ENCODE peak calls at places on chromosomes 1 and 21, in four cellular contexts. A is CD8-positive, alpha-beta memory T cell; P is GM23338; I is astrocyte. K is an unnamed sample.

GRCh38 chr21:36966846-36967657 is 583 bp upstream of the HLCS start:
- DNase-seq in A (no peak), P (no peak), I (no peak), K (no peak)

GRCh38 chr1:178379807-178380206 is 117.0 kb downstream of the CLEC20A start:
- DNase-seq in A (no peak), P (peak; percentile 74), I (no peak), K (no peak)

GRCh38 chr1:180527270-180527669 is 24.9 kb upstream of the ACBD6 start:
- DNase-seq in A (no peak), P (no peak), I (peak; percentile 80), K (no peak)

GRCh38 chr1:2965676-2966075 is 55.6 kb upstream of the ACTRT2 start:
- DNase-seq in A (no peak), P (no peak), I (no peak), K (no peak)

GRCh38 chr21:15252437-15252836 is 187.6 kb upstream of the NRIP1 start:
- DNase-seq in A (no peak), P (no peak), I (no peak), K (no peak)

GRCh38 chr1:41361495-41362356 is 492 bp downstream of the FOXO6 start:
- DNase-seq in A (no peak), P (peak; percentile 56), I (no peak), K (peak; percentile 70)

GRCh38 chr1:228445867-228446584 is 29.4 kb upstream of the TRIM17 start:
- DNase-seq in A (no peak), P (peak; percentile 80), I (peak; percentile 31), K (no peak)

GRCh38 chr1:112803906-112804762 is 89.0 kb upstream of the PPM1J start:
- DNase-seq in A (peak; percentile 6), P (peak; percentile 90), I (peak; percentile 23), K (peak; percentile 25)

GRCh38 chr1:210373878-210374599 is 45.3 kb downstream of the HHAT start:
- DNase-seq in A (peak; percentile 57), P (peak; percentile 97), I (peak; percentile 99), K (no peak)

GRCh38 chr1:161158316-161159016 is 834 bp upstream of the USP21 start:
- DNase-seq in A (no peak), P (no peak), I (no peak), K (peak; percentile 27)
- H3K4me3 ChIP-seq in A (peak overlapping the region; percentile 79), P (peak overlapping the region; percentile 85), I (peak overlapping the region; percentile 89), K (peak overlapping the region; percentile 92)

GRCh38 chr1:66355756-66356155 is 178.2 kb upstream of the SGIP1 start:
- DNase-seq in A (no peak), P (no peak), I (no peak), K (no peak)

GRCh38 chr1:66356605-66357004 is 177.3 kb upstream of the SGIP1 start:
- DNase-seq in A (no peak), P (peak; percentile 63), I (no peak), K (no peak)

GRCh38 chr1:66360285-66360724 is 173.6 kb upstream of the SGIP1 start:
- DNase-seq in A (no peak), P (peak; percentile 42), I (no peak), K (no peak)

GRCh38 chr1:66357478-66358197 is 176.3 kb upstream of the SGIP1 start:
- DNase-seq in A (no peak), P (no peak), I (no peak), K (no peak)

DNA sequence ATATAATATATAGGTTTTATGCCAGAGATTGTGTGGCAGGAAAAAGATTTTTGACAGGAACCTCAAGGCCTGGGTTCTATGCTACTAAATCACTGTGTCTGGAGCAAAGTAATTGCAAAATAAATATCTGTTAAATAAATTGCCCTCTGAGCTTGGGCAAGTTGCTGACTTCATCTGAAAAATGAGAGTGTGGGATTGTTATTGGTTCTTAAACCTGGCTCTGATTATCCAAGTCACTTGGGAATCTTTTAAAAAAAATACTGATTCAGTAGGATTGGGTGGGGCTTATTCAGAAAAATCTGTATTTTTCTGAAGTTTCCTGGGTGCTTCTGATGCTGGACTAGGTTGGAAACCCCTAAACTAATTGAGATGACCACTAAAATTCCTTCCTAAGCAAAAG is 174.1 kb upstream of the SGIP1 start:
- DNase-seq in A (no peak), P (no peak), I (no peak), K (no peak)
- H3K27ac ChIP-seq in A (no peak overlapping the region), P (no peak overlapping the region), I (no peak overlapping the region), K (peak overlapping the region; percentile 32)

GRCh38 chr1:12495725-12496124 is 122.3 kb downstream of the DHRS3 start:
- DNase-seq in A (no peak), P (no peak), I (no peak), K (peak; percentile 65)
- H3K4me3 ChIP-seq in A (no peak overlapping the region), P (no peak overlapping the region), I (no peak overlapping the region), K (no peak overlapping the region)

DNA sequence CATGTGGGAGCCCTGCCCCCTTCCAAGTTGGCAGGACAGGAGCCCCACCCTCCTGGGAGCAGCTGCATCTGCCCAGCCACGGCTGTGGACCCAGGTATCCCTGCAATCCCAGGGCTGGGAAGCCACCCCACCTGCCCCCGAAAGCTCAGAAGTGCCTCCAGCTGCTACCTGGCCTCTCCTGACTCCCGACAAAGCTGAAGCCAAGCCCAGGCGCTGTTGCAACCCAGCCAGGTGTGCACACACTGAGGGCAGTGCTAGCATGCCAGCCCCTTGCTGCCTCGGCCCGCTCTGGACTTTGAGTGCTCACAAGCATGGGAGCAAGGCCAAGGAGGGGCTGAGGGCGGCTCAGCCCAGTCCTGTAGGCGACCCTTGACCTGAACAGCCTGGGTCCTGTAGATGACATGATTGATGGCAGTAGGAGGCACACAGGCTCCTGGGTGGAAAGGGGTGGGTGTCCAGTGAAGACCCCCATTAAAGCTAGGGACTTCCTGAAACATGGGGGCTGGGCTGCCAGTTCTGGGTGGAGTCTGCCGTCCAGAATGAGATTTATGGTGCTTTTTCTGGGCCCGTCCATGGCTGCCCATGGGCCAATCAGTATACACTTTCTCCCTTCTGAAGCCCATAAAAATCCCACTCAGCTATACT is 2.8 kb upstream of the SSU72 start:
- DNase-seq in A (no peak), P (no peak), I (no peak), K (no peak)
- H3K27ac ChIP-seq in A (no peak overlapping the region), P (no peak overlapping the region), I (no peak overlapping the region), K (no peak overlapping the region)

DNA sequence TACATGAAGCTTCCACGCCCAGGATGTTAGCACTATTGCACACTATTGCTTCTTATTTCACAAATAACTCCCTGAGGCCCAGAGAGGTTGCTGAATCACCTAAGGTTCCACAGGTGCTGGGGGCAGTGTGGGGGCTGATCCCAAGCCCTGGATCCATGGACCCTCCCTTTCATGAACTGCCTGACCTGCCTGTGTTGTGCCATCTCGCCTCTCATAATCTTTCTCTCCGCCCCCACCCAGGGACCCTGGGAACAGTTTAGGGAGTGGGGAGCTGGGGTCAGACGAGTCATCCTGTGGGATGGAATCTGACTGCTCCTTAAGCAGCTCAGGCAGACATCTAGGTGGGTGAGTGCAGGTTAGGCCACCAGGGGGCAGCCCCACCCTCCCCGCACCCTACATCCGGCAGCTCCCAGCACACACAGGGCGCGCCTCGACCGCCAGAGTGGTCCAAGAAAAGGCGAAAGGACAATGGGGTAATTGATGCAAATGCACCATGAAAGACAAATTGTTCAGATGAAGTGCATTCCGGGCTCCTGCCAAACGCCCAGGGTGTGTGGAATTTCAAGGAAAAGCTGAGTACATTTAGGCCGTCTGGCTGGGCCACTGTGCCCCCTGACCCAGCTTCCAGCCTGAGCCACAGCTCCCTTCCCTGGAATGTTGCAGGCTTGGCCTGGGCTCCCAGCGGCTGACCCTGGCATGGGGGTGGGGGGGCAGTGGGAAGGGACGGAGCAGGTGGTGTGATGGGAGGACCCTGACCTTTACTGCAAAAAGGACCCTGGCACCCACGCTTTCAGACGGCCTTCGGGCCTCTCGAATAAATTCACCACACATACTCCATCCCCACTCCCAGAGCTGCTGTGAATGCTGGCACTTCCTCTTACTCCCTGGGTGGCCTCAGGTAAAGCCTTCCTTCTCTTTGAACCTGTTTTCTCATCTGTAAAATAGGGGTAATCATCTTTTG is 20.8 kb downstream of the PHLDA3 start:
- DNase-seq in A (peak; percentile 38), P (peak; percentile 91), I (peak; percentile 66), K (peak; percentile 87)
- H3K4me3 ChIP-seq in A (no peak overlapping the region), P (peak overlapping the region; percentile 41), I (no peak overlapping the region), K (no peak overlapping the region)

DNA sequence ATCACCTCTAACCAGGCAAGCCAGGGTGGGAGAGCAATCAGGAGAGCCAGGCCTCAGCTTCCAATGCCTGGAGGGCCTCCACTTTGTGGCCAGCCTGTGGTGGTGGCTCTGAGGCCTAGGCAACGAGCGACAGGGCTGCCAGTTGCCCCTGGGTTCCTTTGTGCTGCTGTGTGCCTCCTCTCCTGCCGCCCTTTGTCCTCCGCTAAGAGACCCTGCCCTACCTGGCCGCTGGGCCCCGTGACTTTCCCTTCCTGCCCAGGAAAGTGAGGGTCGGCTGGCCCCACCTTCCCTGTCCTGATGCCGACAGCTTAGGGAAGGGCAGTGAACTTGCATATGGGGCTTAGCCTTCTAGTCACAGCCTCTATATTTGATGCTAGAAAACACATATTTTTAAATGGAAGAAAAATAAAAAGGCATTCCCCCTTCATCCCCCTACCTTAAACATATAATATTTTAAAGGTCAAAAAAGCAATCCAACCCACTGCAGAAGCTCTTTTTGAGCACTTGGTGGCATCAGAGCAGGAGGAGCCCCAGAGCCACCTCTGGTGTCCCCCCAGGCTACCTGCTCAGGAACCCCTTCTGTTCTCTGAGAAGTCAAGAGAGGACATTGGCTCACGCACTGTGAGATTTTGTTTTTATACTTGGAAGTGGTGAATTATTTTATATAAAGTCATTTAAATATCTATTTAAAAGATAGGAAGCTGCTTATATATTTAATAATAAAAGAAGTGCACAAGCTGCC is 19.8 kb downstream of the CSF1 start:
- DNase-seq in A (no peak), P (peak; percentile 11), I (no peak), K (no peak)
- H3K27ac ChIP-seq in A (no peak overlapping the region), P (no peak overlapping the region), I (no peak overlapping the region), K (peak overlapping the region; percentile 70)

K was measured in tibial artery.